ENCODE peak calls at places on chromosomes 6 and 20, in ten cellular contexts. One of them, this sample, is unnamed.

GRCh38 chr6:135148889-135149288 is 32.2 kb upstream of the MYB start:
- DNase-seq in kidney tubule cell: no peak
- DNase-seq in GM13976: no peak
- DNase-seq in glutamatergic neuron: no peak
- DNase-seq in NCI-H1105 treated with DMSO at 0.1 percent for 48 hours: no peak
- DNase-seq in cardiac fibroblast: no peak
- DNase-seq in DMS153: no peak
- DNase-seq in HCT116: no peak
- DNase-seq in fibroblast of the aortic adventitia: no peak
- DNase-seq in thyroid gland: no peak
- DNase-seq in this sample: no peak

GRCh38 chr20:2751868-2752630 is 48.4 kb downstream of the CPXM1 start:
- DNase-seq in kidney tubule cell: no peak
- DNase-seq in GM13976: peak
- DNase-seq in glutamatergic neuron: no peak
- DNase-seq in NCI-H1105 treated with DMSO at 0.1 percent for 48 hours: peak
- DNase-seq in cardiac fibroblast: no peak
- DNase-seq in DMS153: no peak
- DNase-seq in HCT116: no peak
- DNase-seq in fibroblast of the aortic adventitia: no peak
- DNase-seq in thyroid gland: peak
- DNase-seq in this sample: peak

GRCh38 chr6:33763483-33763882 is 16.8 kb upstream of the IP6K3 start:
- DNase-seq in kidney tubule cell: no peak
- DNase-seq in GM13976: no peak
- DNase-seq in glutamatergic neuron: no peak
- DNase-seq in NCI-H1105 treated with DMSO at 0.1 percent for 48 hours: no peak
- DNase-seq in cardiac fibroblast: no peak
- DNase-seq in DMS153: no peak
- DNase-seq in HCT116: no peak
- DNase-seq in fibroblast of the aortic adventitia: no peak
- DNase-seq in thyroid gland: no peak
- DNase-seq in this sample: no peak

GRCh38 chr6:150713876-150714275 is 114.2 kb downstream of the PLEKHG1 start:
- DNase-seq in kidney tubule cell: no peak
- DNase-seq in GM13976: no peak
- DNase-seq in glutamatergic neuron: no peak
- DNase-seq in NCI-H1105 treated with DMSO at 0.1 percent for 48 hours: no peak
- DNase-seq in cardiac fibroblast: no peak
- DNase-seq in DMS153: no peak
- DNase-seq in HCT116: no peak
- DNase-seq in fibroblast of the aortic adventitia: peak
- DNase-seq in thyroid gland: no peak
- DNase-seq in this sample: no peak

GRCh38 chr6:54598787-54599309 is 247.7 kb upstream of the FAM83B start:
- DNase-seq in kidney tubule cell: no peak
- DNase-seq in GM13976: no peak
- DNase-seq in glutamatergic neuron: no peak
- DNase-seq in NCI-H1105 treated with DMSO at 0.1 percent for 48 hours: no peak
- DNase-seq in cardiac fibroblast: peak
- DNase-seq in DMS153: no peak
- DNase-seq in HCT116: no peak
- DNase-seq in fibroblast of the aortic adventitia: peak
- DNase-seq in thyroid gland: no peak
- DNase-seq in this sample: peak

GRCh38 chr20:43914286-43914685 is 366 bp upstream of the TOX2 start:
- DNase-seq in kidney tubule cell: no peak
- DNase-seq in GM13976: no peak
- DNase-seq in glutamatergic neuron: no peak
- DNase-seq in NCI-H1105 treated with DMSO at 0.1 percent for 48 hours: no peak
- DNase-seq in cardiac fibroblast: no peak
- DNase-seq in DMS153: no peak
- DNase-seq in HCT116: no peak
- DNase-seq in fibroblast of the aortic adventitia: no peak
- DNase-seq in thyroid gland: no peak
- DNase-seq in this sample: peak

GRCh38 chr6:151228788-151229400 is 10.9 kb upstream of the AKAP12 start:
- DNase-seq in kidney tubule cell: no peak
- DNase-seq in GM13976: no peak
- DNase-seq in glutamatergic neuron: no peak
- DNase-seq in NCI-H1105 treated with DMSO at 0.1 percent for 48 hours: no peak
- DNase-seq in cardiac fibroblast: no peak
- DNase-seq in DMS153: no peak
- DNase-seq in HCT116: no peak
- DNase-seq in fibroblast of the aortic adventitia: no peak
- DNase-seq in thyroid gland: no peak
- DNase-seq in this sample: no peak

GRCh38 chr6:3419624-3420272 is 37.1 kb downstream of the SLC22A23 start:
- DNase-seq in kidney tubule cell: peak
- DNase-seq in GM13976: no peak
- DNase-seq in glutamatergic neuron: no peak
- DNase-seq in NCI-H1105 treated with DMSO at 0.1 percent for 48 hours: no peak
- DNase-seq in cardiac fibroblast: peak
- DNase-seq in DMS153: no peak
- DNase-seq in HCT116: no peak
- DNase-seq in fibroblast of the aortic adventitia: peak
- DNase-seq in thyroid gland: peak
- DNase-seq in this sample: peak

GRCh38 chr6:10409160-10409765 is 5.6 kb downstream of the TFAP2A start:
- DNase-seq in kidney tubule cell: no peak
- DNase-seq in GM13976: no peak
- DNase-seq in glutamatergic neuron: no peak
- DNase-seq in NCI-H1105 treated with DMSO at 0.1 percent for 48 hours: peak
- DNase-seq in cardiac fibroblast: no peak
- DNase-seq in DMS153: no peak
- DNase-seq in HCT116: no peak
- DNase-seq in fibroblast of the aortic adventitia: no peak
- DNase-seq in thyroid gland: no peak
- DNase-seq in this sample: no peak

GRCh38 chr6:64330694-64331309 is 695.2 kb downstream of the PHF3 start:
- DNase-seq in kidney tubule cell: peak
- DNase-seq in GM13976: no peak
- DNase-seq in glutamatergic neuron: peak
- DNase-seq in NCI-H1105 treated with DMSO at 0.1 percent for 48 hours: peak
- DNase-seq in cardiac fibroblast: peak
- DNase-seq in DMS153: peak
- DNase-seq in HCT116: no peak
- DNase-seq in fibroblast of the aortic adventitia: peak
- DNase-seq in thyroid gland: peak
- DNase-seq in this sample: peak

GRCh38 chr6:143901885-143902708 is 37.8 kb downstream of the ZC2HC1B start:
- DNase-seq in kidney tubule cell: no peak
- DNase-seq in GM13976: peak
- DNase-seq in glutamatergic neuron: no peak
- DNase-seq in NCI-H1105 treated with DMSO at 0.1 percent for 48 hours: no peak
- DNase-seq in cardiac fibroblast: peak
- DNase-seq in DMS153: no peak
- DNase-seq in HCT116: no peak
- DNase-seq in fibroblast of the aortic adventitia: peak
- DNase-seq in thyroid gland: peak
- DNase-seq in this sample: peak

GRCh38 chr6:170129691-170130171 is 161.1 kb downstream of the DLL1 start:
- DNase-seq in kidney tubule cell: peak
- DNase-seq in GM13976: no peak
- DNase-seq in glutamatergic neuron: no peak
- DNase-seq in NCI-H1105 treated with DMSO at 0.1 percent for 48 hours: peak
- DNase-seq in cardiac fibroblast: no peak
- DNase-seq in DMS153: peak
- DNase-seq in HCT116: no peak
- DNase-seq in fibroblast of the aortic adventitia: no peak
- DNase-seq in thyroid gland: peak
- DNase-seq in this sample: peak

GRCh38 chr6:150417899-150418824 is 49.4 kb downstream of the IYD start:
- DNase-seq in kidney tubule cell: peak
- DNase-seq in GM13976: peak
- DNase-seq in glutamatergic neuron: no peak
- DNase-seq in NCI-H1105 treated with DMSO at 0.1 percent for 48 hours: peak
- DNase-seq in cardiac fibroblast: peak
- DNase-seq in DMS153: peak
- DNase-seq in HCT116: peak
- DNase-seq in fibroblast of the aortic adventitia: peak
- DNase-seq in thyroid gland: peak
- DNase-seq in this sample: peak

GRCh38 chr20:62549499-62550086 is 73.8 kb upstream of the GATA5 start:
- DNase-seq in kidney tubule cell: no peak
- DNase-seq in GM13976: no peak
- DNase-seq in glutamatergic neuron: no peak
- DNase-seq in NCI-H1105 treated with DMSO at 0.1 percent for 48 hours: no peak
- DNase-seq in cardiac fibroblast: no peak
- DNase-seq in DMS153: no peak
- DNase-seq in HCT116: no peak
- DNase-seq in fibroblast of the aortic adventitia: no peak
- DNase-seq in thyroid gland: no peak
- DNase-seq in this sample: no peak

GRCh38 chr6:19181252-19181651 is 655.9 kb upstream of the ID4 start:
- DNase-seq in kidney tubule cell: no peak
- DNase-seq in GM13976: no peak
- DNase-seq in glutamatergic neuron: no peak
- DNase-seq in NCI-H1105 treated with DMSO at 0.1 percent for 48 hours: no peak
- DNase-seq in cardiac fibroblast: no peak
- DNase-seq in DMS153: no peak
- DNase-seq in HCT116: no peak
- DNase-seq in fibroblast of the aortic adventitia: no peak
- DNase-seq in thyroid gland: peak
- DNase-seq in this sample: peak

GRCh38 chr6:71665931-71666330 is 220.4 kb upstream of the RIMS1 start:
- DNase-seq in kidney tubule cell: no peak
- DNase-seq in GM13976: no peak
- DNase-seq in glutamatergic neuron: no peak
- DNase-seq in NCI-H1105 treated with DMSO at 0.1 percent for 48 hours: no peak
- DNase-seq in cardiac fibroblast: no peak
- DNase-seq in DMS153: no peak
- DNase-seq in HCT116: no peak
- DNase-seq in fibroblast of the aortic adventitia: no peak
- DNase-seq in thyroid gland: no peak
- DNase-seq in this sample: peak

GRCh38 chr20:35511814-35512420 is 17.5 kb downstream of the C20orf173 start:
- DNase-seq in kidney tubule cell: peak
- DNase-seq in GM13976: no peak
- DNase-seq in glutamatergic neuron: peak
- DNase-seq in NCI-H1105 treated with DMSO at 0.1 percent for 48 hours: peak
- DNase-seq in cardiac fibroblast: peak
- DNase-seq in DMS153: peak
- DNase-seq in HCT116: no peak
- DNase-seq in fibroblast of the aortic adventitia: peak
- DNase-seq in thyroid gland: peak
- DNase-seq in this sample: peak

GRCh38 chr20:41052742-41053419 is 24.3 kb downstream of the TOP1 start:
- DNase-seq in kidney tubule cell: peak
- DNase-seq in GM13976: no peak
- DNase-seq in glutamatergic neuron: no peak
- DNase-seq in NCI-H1105 treated with DMSO at 0.1 percent for 48 hours: no peak
- DNase-seq in cardiac fibroblast: peak
- DNase-seq in DMS153: no peak
- DNase-seq in HCT116: no peak
- DNase-seq in fibroblast of the aortic adventitia: peak
- DNase-seq in thyroid gland: no peak
- DNase-seq in this sample: peak

GRCh38 chr20:36331182-36331581 is 25.0 kb downstream of the DLGAP4 start:
- DNase-seq in kidney tubule cell: no peak
- DNase-seq in GM13976: no peak
- DNase-seq in glutamatergic neuron: peak
- DNase-seq in NCI-H1105 treated with DMSO at 0.1 percent for 48 hours: no peak
- DNase-seq in cardiac fibroblast: no peak
- DNase-seq in DMS153: no peak
- DNase-seq in HCT116: no peak
- DNase-seq in fibroblast of the aortic adventitia: no peak
- DNase-seq in thyroid gland: no peak
- DNase-seq in this sample: no peak

This sample was measured in GM23248.